ENCODE peak calls at places on chromosomes 5 and 9, in seven cellular contexts. I is mesenchymal stem cell; B is activated naive CD8-positive, alpha-beta T cell treated with anti-CD3 and anti-CD28 coated beads, Interleukin-2, amount 10 ng/mL, durations not matched to agents 7 days and 5 days; S is fibroblast of lung; Y is foreskin keratinocyte; E is CD8-positive, alpha-beta memory T cell; C is cardiac muscle cell. N is an unnamed sample.

GRCh38 chr5:84092738-84093137 is 291.9 kb downstream of the EDIL3 start:
- DNase-seq in I (no peak), B (no peak), S (no peak), Y (no peak), E (no peak), C (no peak), N (no peak)

GRCh38 chr5:96250782-96251181 is 182.3 kb downstream of the PCSK1 start:
- DNase-seq in I (no peak), B (no peak), S (no peak), Y (no peak), E (no peak), C (no peak), N (no peak)

GRCh38 chr5:88140863-88141694 is 127.6 kb downstream of the TMEM161B start:
- DNase-seq in I (peak), B (peak), S (peak), Y (peak), E (peak), C (peak), N (peak)

GRCh38 chr9:37758747-37759146 is 5.1 kb downstream of the TRMT10B start:
- DNase-seq in I (no peak), B (no peak), S (no peak), Y (no peak), E (no peak), C (no peak), N (no peak)

GRCh38 chr9:34551751-34552605 is 29.2 kb upstream of the ENHO start:
- DNase-seq in I (no peak), B (peak), S (no peak), Y (no peak), E (no peak), C (no peak), N (no peak)

GRCh38 chr5:66329078-66329477 is 185.0 kb downstream of the SREK1 start:
- DNase-seq in I (no peak), B (no peak), S (no peak), Y (peak), E (no peak), C (no peak), N (no peak)

GRCh38 chr5:160506006-160507004 is 84.7 kb downstream of the PTTG1 start:
- DNase-seq in I (no peak), B (peak), S (peak), Y (no peak), E (peak), C (no peak), N (no peak)

GRCh38 chr9:31908158-31908890 is 476.1 kb upstream of the ACO1 start:
- DNase-seq in I (no peak), B (no peak), S (no peak), Y (peak), E (no peak), C (no peak), N (no peak)

GRCh38 chr5:142841511-142842255 is 71.5 kb downstream of the ARHGAP26 start:
- DNase-seq in I (peak), B (no peak), S (peak), Y (no peak), E (no peak), C (peak), N (no peak)

GRCh38 chr9:72983056-72983455 is 30.2 kb upstream of the ALDH1A1 start:
- DNase-seq in I (no peak), B (no peak), S (no peak), Y (no peak), E (no peak), C (no peak), N (no peak)

GRCh38 chr5:93584531-93585053 is 1.6 kb downstream of the NR2F1 start:
- DNase-seq in I (no peak), B (no peak), S (no peak), Y (no peak), E (no peak), C (no peak), N (no peak)

GRCh38 chr9:91967259-91967658 is 17.2 kb upstream of the ROR2 start:
- DNase-seq in I (no peak), B (no peak), S (no peak), Y (no peak), E (no peak), C (no peak), N (no peak)

GRCh38 chr5:172798422-172799215 is 27.6 kb upstream of the DUSP1 start:
- DNase-seq in I (peak), B (no peak), S (peak), Y (peak), E (no peak), C (no peak), N (no peak)

GRCh38 chr5:1764606-1764960 is 35.1 kb downstream of the MRPL36 start:
- DNase-seq in I (no peak), B (no peak), S (no peak), Y (no peak), E (no peak), C (no peak), N (no peak)

GRCh38 chr5:2000591-2000990 is 117.9 kb upstream of the IRX4 start:
- DNase-seq in I (no peak), B (no peak), S (no peak), Y (no peak), E (no peak), C (no peak), N (no peak)

GRCh38 chr5:65032250-65032649 is 263.5 kb downstream of the CWC27 start:
- DNase-seq in I (peak), B (no peak), S (peak), Y (no peak), E (no peak), C (no peak), N (no peak)

GRCh38 chr9:124733964-124734740 is 37.0 kb downstream of the NR6A1 start:
- DNase-seq in I (no peak), B (no peak), S (no peak), Y (no peak), E (no peak), C (no peak), N (no peak)

GRCh38 chr5:135027318-135027698 is 6.7 kb downstream of the PITX1 start:
- DNase-seq in I (no peak), B (no peak), S (no peak), Y (no peak), E (no peak), C (no peak), N (no peak)

GRCh38 chr9:121561385-121562222 is 62.0 kb upstream of the GGTA1 start:
- DNase-seq in I (peak), B (no peak), S (no peak), Y (no peak), E (no peak), C (no peak), N (no peak)

GRCh38 chr5:136457390-136458094 is 92.2 kb upstream of the TRPC7 start:
- DNase-seq in I (no peak), B (no peak), S (no peak), Y (no peak), E (no peak), C (peak), N (no peak)

GRCh38 chr5:33612386-33612785 is 171.6 kb downstream of the TARS1 start:
- DNase-seq in I (peak), B (no peak), S (peak), Y (peak), E (no peak), C (no peak), N (no peak)

GRCh38 chr5:153900703-153901395 is 137.9 kb downstream of the FAM114A2 start:
- DNase-seq in I (peak), B (no peak), S (peak), Y (peak), E (no peak), C (no peak), N (no peak)

GRCh38 chr9:92100237-92100911 is 14.8 kb downstream of the SPTLC1 start:
- DNase-seq in I (peak), B (no peak), S (peak), Y (peak), E (no peak), C (no peak), N (no peak)